ENCODE peak calls at places on chromosome 17, in nine cellular contexts. D is mesendoderm; Y is NCI-H1092 treated with DMSO at 0.1 percent for 48 hours; C is ascending aorta; R is NCI-H460; F is T47D; U is GM13977; T is endothelial cell; O is stimulated activated CD4-positive, alpha-beta T cell treated with anti-CD3 and anti-CD28 coated beads, Interleukin-15, amount 100 ng/mL, for 24 hours. W is an unnamed sample.
A peak's percentile ranks its signal among the peaks of the same experiment; 100 is the strongest.

GRCh38 chr17:258045-258734 is 76.7 kb upstream of the DOC2B start:
- DNase-seq in C (peak; percentile 51), Y (no peak), U (no peak), T (no peak), R (no peak), O (no peak), F (no peak), D (no peak), W (no peak)

GRCh38 chr17:55965051-55965450 is 188.2 kb upstream of the ANKFN1 start:
- DNase-seq in R (no peak), F (no peak), U (no peak), T (no peak), O (no peak), Y (no peak), D (no peak), C (no peak), W (no peak)

GRCh38 chr17:38617074-38617860 is 11.5 kb upstream of the SRCIN1 start:
- DNase-seq in D (no peak), F (no peak), U (no peak), O (no peak), T (no peak), R (no peak), Y (peak; percentile 23), C (no peak), W (peak; percentile 37)

GRCh38 chr17:21841839-21842238 is 149.5 kb downstream of the KCNJ18 start:
- DNase-seq in O (no peak), Y (no peak), C (no peak), T (no peak), U (no peak), D (no peak), R (no peak), F (no peak), W (no peak)

GRCh38 chr17:74417178-74418045 is 14.5 kb upstream of the GPRC5C start:
- DNase-seq in Y (peak; percentile 11), T (no peak), R (peak; percentile 14), F (no peak), D (peak; percentile 48), U (peak; percentile 70), O (peak; percentile 18), C (no peak), W (no peak)

GRCh38 chr17:77391668-77392375 is 251.1 kb downstream of the SEC14L1 start:
- DNase-seq in R (no peak), U (no peak), C (peak; percentile 88), Y (no peak), T (no peak), D (peak; percentile 86), F (no peak), O (peak; percentile 63), W (peak; percentile 88)

GRCh38 chr17:17448723-17449122 is 28.1 kb upstream of the MED9 start:
- DNase-seq in F (no peak), D (no peak), Y (no peak), C (no peak), T (no peak), O (no peak), U (no peak), R (no peak), W (no peak)

GRCh38 chr17:43546317-43547188 is at the start of gene ETV4:
- DNase-seq in T (peak; percentile 95), D (peak; percentile 97), F (peak; percentile 100), U (peak; percentile 98), R (peak; percentile 95), Y (peak; percentile 71), C (peak; percentile 93), O (peak; percentile 97), W (peak; percentile 97)

GRCh38 chr17:40330850-40331470 is 22.0 kb downstream of the RARA start:
- DNase-seq in R (no peak), C (no peak), O (no peak), D (no peak), F (no peak), Y (no peak), T (no peak), U (no peak), W (no peak)

GRCh38 chr17:4005296-4006164 is 41.3 kb upstream of the ATP2A3 start:
- DNase-seq in D (no peak), U (no peak), T (no peak), F (no peak), O (no peak), R (no peak), C (peak; percentile 61), Y (no peak), W (no peak)

GRCh38 chr17:51059781-51060180 is 60.9 kb downstream of the SPAG9 start:
- DNase-seq in R (no peak), U (no peak), Y (no peak), O (no peak), T (no peak), D (no peak), F (no peak), C (no peak), W (no peak)

GRCh38 chr17:75366432-75366831 is 39.0 kb downstream of the GRB2 start:
- DNase-seq in D (no peak), Y (no peak), T (no peak), C (no peak), O (no peak), U (no peak), F (no peak), R (no peak), W (no peak)

W was measured in GM23338.